ENCODE peak calls at places on chromosomes 5 and 9, in seven cellular contexts. G, K, V, U, F, C and T are unnamed samples.
A peak's percentile ranks its signal among the peaks of the same experiment; 100 is the strongest.

GRCh38 chr5:13660072-13660471 is 284.4 kb downstream of the DNAH5 start:
- DNase-seq in G (peak; percentile 8), K (peak; percentile 61), V (no peak), U (peak; percentile 19), F (no peak), C (no peak), T (no peak)

GRCh38 chr5:160497897-160498296 is 76.2 kb downstream of the PTTG1 start:
- DNase-seq in G (no peak), K (no peak), V (no peak), U (no peak), F (no peak), C (no peak), T (no peak)

GRCh38 chr5:56588636-56589485 is 226.5 kb upstream of the MAP3K1 start:
- DNase-seq in G (no peak), K (no peak), V (no peak), U (peak; percentile 50), F (no peak), C (peak; percentile 32), T (no peak)

GRCh38 chr5:172583931-172584511 is 57.0 kb upstream of the NEURL1B start:
- DNase-seq in G (no peak), K (no peak), V (no peak), U (no peak), F (no peak), C (no peak), T (no peak)

GRCh38 chr5:58620336-58620735 is 37.5 kb downstream of the RAB3C start:
- DNase-seq in G (no peak), K (no peak), V (no peak), U (no peak), F (no peak), C (no peak), T (no peak)

GRCh38 chr9:98873535-98874432 is 66.3 kb downstream of the GALNT12 start:
- DNase-seq in G (peak; percentile 40), K (no peak), V (no peak), U (no peak), F (no peak), C (no peak), T (no peak)

GRCh38 chr5:157732784-157733262 is 1.6 kb downstream of the THG1L start:
- DNase-seq in G (no peak), K (no peak), V (no peak), U (no peak), F (no peak), C (no peak), T (no peak)

GRCh38 chr9:112296929-112297328 is 36.5 kb downstream of the PTBP3 start:
- DNase-seq in G (no peak), K (no peak), V (no peak), U (no peak), F (no peak), C (no peak), T (no peak)

GRCh38 chr5:80255752-80256479 is at the start of gene SERINC5:
- DNase-seq in G (peak; percentile 94), K (peak; percentile 80), V (no peak), U (peak; percentile 86), F (no peak), C (peak; percentile 79), T (peak; percentile 84)

GRCh38 chr9:37909326-37909725 is 5.4 kb upstream of the SLC25A51 start:
- DNase-seq in G (no peak), K (no peak), V (no peak), U (no peak), F (no peak), C (no peak), T (no peak)

GRCh38 chr9:125161284-125161918 is 18.1 kb upstream of the SCAI start:
- DNase-seq in G (no peak), K (no peak), V (no peak), U (no peak), F (no peak), C (no peak), T (no peak)

GRCh38 chr9:94867281-94867841 is 140.9 kb downstream of the AOPEP start:
- DNase-seq in G (peak; percentile 48), K (peak; percentile 88), V (peak; percentile 50), U (peak; percentile 50), F (no peak), C (no peak), T (no peak)

GRCh38 chr9:136456257-136456656 is 16.6 kb upstream of the INPP5E start:
- DNase-seq in G (no peak), K (no peak), V (no peak), U (no peak), F (no peak), C (no peak), T (no peak)

GRCh38 chr5:81854485-81854884 is 103.6 kb upstream of the SSBP2 start:
- DNase-seq in G (no peak), K (peak; percentile 25), V (no peak), U (no peak), F (no peak), C (no peak), T (no peak)

GRCh38 chr9:2576631-2577030 is 45.0 kb upstream of the VLDLR start:
- DNase-seq in G (no peak), K (no peak), V (no peak), U (no peak), F (no peak), C (no peak), T (no peak)

GRCh38 chr5:14417232-14417730 is 164.3 kb upstream of the OTULINL start:
- DNase-seq in G (no peak), K (no peak), V (no peak), U (no peak), F (peak; percentile 49), C (no peak), T (no peak)

GRCh38 chr9:89505795-89506385 is 8.0 kb upstream of the SEMA4D start:
- DNase-seq in G (no peak), K (no peak), V (no peak), U (peak; percentile 27), F (no peak), C (no peak), T (no peak)

GRCh38 chr5:61371474-61371873 is 39.4 kb downstream of the ZSWIM6 start:
- DNase-seq in G (no peak), K (no peak), V (no peak), U (no peak), F (no peak), C (no peak), T (no peak)

GRCh38 chr5:389197-389821 is 53.7 kb upstream of the EXOC3 start:
- DNase-seq in G (no peak), K (no peak), V (no peak), U (no peak), F (no peak), C (no peak), T (peak; percentile 58)

GRCh38 chr5:59206132-59206581 is 623.3 kb downstream of the RAB3C start:
- DNase-seq in G (no peak), K (peak; percentile 76), V (no peak), U (no peak), F (peak; percentile 52), C (no peak), T (no peak)

GRCh38 chr5:107484261-107484660 is 186.5 kb downstream of the EFNA5 start:
- DNase-seq in G (no peak), K (no peak), V (no peak), U (no peak), F (no peak), C (no peak), T (no peak)

GRCh38 chr9:93468763-93469456 is 15.5 kb upstream of the FAM120AOS start:
- DNase-seq in G (peak; percentile 42), K (no peak), V (no peak), U (peak; percentile 29), F (no peak), C (no peak), T (no peak)

GRCh38 chr5:173237821-173238220 is 2.8 kb upstream of the NKX2-5 start:
- DNase-seq in G (no peak), K (no peak), V (no peak), U (peak; percentile 51), F (no peak), C (no peak), T (no peak)

GRCh38 chr5:121628783-121629182 is 222.9 kb upstream of the FTMT start:
- DNase-seq in G (no peak), K (no peak), V (no peak), U (no peak), F (no peak), C (no peak), T (no peak)

GRCh38 chr5:139878093-139878492 is 82.5 kb downstream of the PSD2 start:
- DNase-seq in G (no peak), K (peak; percentile 8), V (no peak), U (no peak), F (no peak), C (no peak), T (no peak)

GRCh38 chr5:159833846-159834245 is 82.4 kb upstream of the ADRA1B start:
- DNase-seq in G (no peak), K (no peak), V (no peak), U (no peak), F (no peak), C (no peak), T (no peak)

GRCh38 chr9:137924761-137925369 is 47.3 kb downstream of the CACNA1B start:
- DNase-seq in G (no peak), K (no peak), V (no peak), U (no peak), F (no peak), C (no peak), T (peak; percentile 50)

GRCh38 chr5:157487358-157487757 is 27.3 kb downstream of the NIPAL4 start:
- DNase-seq in G (no peak), K (no peak), V (no peak), U (no peak), F (no peak), C (no peak), T (no peak)

GRCh38 chr9:4902135-4902475 is 83.0 kb upstream of the JAK2 start:
- DNase-seq in G (no peak), K (no peak), V (no peak), U (no peak), F (no peak), C (no peak), T (no peak)

GRCh38 chr9:36268007-36268427 is 9.8 kb upstream of the GNE start:
- DNase-seq in G (peak; percentile 32), K (peak; percentile 69), V (no peak), U (no peak), F (no peak), C (no peak), T (no peak)

GRCh38 chr9:80664327-80665210 is 1024.8 kb downstream of the TLE1 start:
- DNase-seq in G (no peak), K (peak; percentile 43), V (no peak), U (peak; percentile 10), F (no peak), C (no peak), T (no peak)

GRCh38 chr9:70043689-70044449 is at the start of gene MAMDC2:
- DNase-seq in G (peak; percentile 72), K (peak; percentile 57), V (no peak), U (peak; percentile 78), F (no peak), C (no peak), T (no peak)

GRCh38 chr9:116002624-116003023 is 151.0 kb upstream of the PAPPA start:
- DNase-seq in G (no peak), K (peak; percentile 28), V (no peak), U (no peak), F (no peak), C (no peak), T (no peak)

GRCh38 chr9:1173986-1174385 is 123.8 kb downstream of the DMRT2 start:
- DNase-seq in G (no peak), K (no peak), V (no peak), U (no peak), F (peak; percentile 89), C (no peak), T (no peak)

GRCh38 chr5:81429986-81430385 is 36.1 kb upstream of the ACOT12 start:
- DNase-seq in G (no peak), K (no peak), V (no peak), U (no peak), F (no peak), C (no peak), T (no peak)

GRCh38 chr5:176166427-176166826 is 71.8 kb upstream of the SIMC1 start:
- DNase-seq in G (no peak), K (peak; percentile 63), V (no peak), U (no peak), F (no peak), C (no peak), T (no peak)

GRCh38 chr9:123761905-123762605 is 167.9 kb downstream of the DENND1A start:
- DNase-seq in G (no peak), K (no peak), V (no peak), U (peak; percentile 30), F (no peak), C (no peak), T (no peak)